ENCODE peak calls at places on chromosomes 4 and X, in six cellular contexts. W, E, O, P, T and G are unnamed samples.

GRCh38 chrX:34848281-34848680 is 94.3 kb upstream of the FAM47B start:
- DNase-seq in E (no peak), P (no peak), T (no peak), W (no peak), O (no peak), G (peak)

GRCh38 chr4:133152330-133152791 is 3.3 kb downstream of the PCDH10 start:
- DNase-seq in T (no peak), P (no peak), W (no peak), E (no peak), O (no peak), G (no peak)

GRCh38 chr4:2254665-2255500 is 7.0 kb downstream of the MXD4 start:
- DNase-seq in E (no peak), P (no peak), O (no peak), W (no peak), T (no peak), G (no peak)

GRCh38 chr4:157978680-157979361 is 194.0 kb downstream of the GASK1B start:
- DNase-seq in W (peak), T (peak), E (peak), P (peak), O (no peak), G (peak)

GRCh38 chr4:18100657-18101056 is 79.1 kb upstream of the LCORL start:
- DNase-seq in O (no peak), T (no peak), W (no peak), E (no peak), P (no peak), G (no peak)

GRCh38 chr4:88352062-88352461 is 26.6 kb upstream of the HERC6 start:
- DNase-seq in O (no peak), W (no peak), T (peak), P (no peak), E (no peak), G (peak)

GRCh38 chrX:26262121-26262523 is 46.2 kb downstream of the MAGEB5 start:
- DNase-seq in T (peak), E (peak), W (no peak), O (no peak), P (peak), G (peak)

GRCh38 chr4:48944659-48945290 is 38.2 kb upstream of the OCIAD2 start:
- DNase-seq in W (peak), E (peak), O (peak), T (no peak), P (no peak), G (peak)

GRCh38 chrX:145003443-145003842 is 243.9 kb upstream of the SPANXN1 start:
- DNase-seq in O (no peak), T (no peak), P (no peak), W (no peak), E (no peak), G (peak)

GRCh38 chr4:185726931-185727330 is 85.1 kb downstream of the SORBS2 start:
- DNase-seq in T (peak), E (no peak), W (no peak), P (no peak), O (no peak), G (no peak)

GRCh38 chrX:150060406-150060805 is 122.1 kb upstream of the EOLA2 start:
- DNase-seq in E (no peak), W (no peak), O (no peak), T (no peak), P (no peak), G (no peak)

GRCh38 chr4:108512615-108513505 is 107.5 kb upstream of the RPL34 start:
- DNase-seq in E (peak), P (peak), W (no peak), O (no peak), T (peak), G (no peak)

GRCh38 chr4:151407466-151408379 is 1.3 kb upstream of the FHIP1A start:
- DNase-seq in W (peak), E (no peak), T (no peak), P (no peak), O (peak), G (no peak)

GRCh38 chr4:127479031-127479622 is 153.6 kb upstream of the INTU start:
- DNase-seq in E (peak), W (peak), T (no peak), P (peak), O (no peak), G (peak)

GRCh38 chr4:83328486-83328885 is 6.2 kb downstream of the HPSE start:
- DNase-seq in T (no peak), O (no peak), W (no peak), E (no peak), P (no peak), G (no peak)

GRCh38 chr4:30757357-30757756 is 37.2 kb downstream of the PCDH7 start:
- DNase-seq in O (no peak), T (peak), P (peak), W (no peak), E (peak), G (peak)

GRCh38 chr4:52641853-52642563 is 17.1 kb downstream of the USP46 start:
- DNase-seq in O (no peak), W (peak), P (no peak), E (peak), T (no peak), G (peak)

GRCh38 chrX:40172169-40172979 is 74.6 kb upstream of the BCOR start:
- DNase-seq in E (no peak), T (no peak), P (no peak), O (no peak), W (no peak), G (peak)

GRCh38 chr4:183118141-183118540 is 19.1 kb downstream of the WWC2 start:
- DNase-seq in P (no peak), O (no peak), E (no peak), W (no peak), T (no peak), G (no peak)

GRCh38 chr4:47533689-47534347 is 48.7 kb downstream of the ATP10D start:
- DNase-seq in O (no peak), P (no peak), T (no peak), W (no peak), E (no peak), G (no peak)

GRCh38 chr4:135605096-135605495 is 1403.5 kb upstream of the PABPC4L start:
- DNase-seq in T (no peak), E (no peak), O (no peak), P (no peak), W (no peak), G (no peak)

GRCh38 chrX:77917294-77917933 is 6.9 kb downstream of the ATP7A start:
- DNase-seq in P (no peak), W (no peak), O (no peak), E (no peak), T (no peak), G (no peak)

GRCh38 chr4:94889961-94890360 is 132.2 kb downstream of the BMPR1B start:
- DNase-seq in E (peak), T (peak), P (no peak), W (no peak), O (no peak), G (peak)

GRCh38 chr4:25750874-25751273 is 95.2 kb downstream of the SLC34A2 start:
- DNase-seq in P (no peak), W (no peak), E (no peak), T (no peak), O (no peak), G (no peak)

GRCh38 chr4:1635452-1635851 is 48.7 kb downstream of the FAM53A start:
- DNase-seq in E (no peak), W (no peak), O (no peak), P (no peak), T (no peak), G (no peak)